ENCODE peak calls at places on chromosomes 3 and 15, in four cellular contexts. T is spleen, N is T-cell, H is fibroblast of the aortic adventitia. Q is an unnamed sample.

GRCh38 chr15:57190208-57190607 is 186.1 kb upstream of the CGNL1 start:
- DNase-seq in T (no peak), N (no peak), H (no peak), Q (no peak)

GRCh38 chr3:50324351-50325144 is 2.0 kb upstream of the HYAL2 start:
- DNase-seq in T (peak; percentile 90), N (peak; percentile 40), H (peak; percentile 64), Q (peak; percentile 87)

GRCh38 chr3:159785276-159785675 is 203.4 kb upstream of the IL12A start:
- DNase-seq in T (no peak), N (no peak), H (peak; percentile 59), Q (peak; percentile 64)

GRCh38 chr3:161508852-161509477 is 12.4 kb downstream of the OTOL1 start:
- DNase-seq in T (no peak), N (no peak), H (peak; percentile 0), Q (peak; percentile 18)

GRCh38 chr3:31002730-31003129 is 108.3 kb upstream of the GADL1 start:
- DNase-seq in T (no peak), N (no peak), H (no peak), Q (no peak)

GRCh38 chr15:40511472-40512133 is 40.8 kb downstream of the CHST14 start:
- DNase-seq in T (peak; percentile 89), N (no peak), H (peak; percentile 35), Q (peak; percentile 32)

GRCh38 chr3:10173095-10173925 is 8.6 kb downstream of the IRAK2 start:
- DNase-seq in T (no peak), N (no peak), H (no peak), Q (peak; percentile 59)

GRCh38 chr15:67897646-67898045 is 57.8 kb upstream of the RNU6-1 start:
- DNase-seq in T (no peak), N (no peak), H (no peak), Q (peak; percentile 33)

GRCh38 chr3:131704084-131704483 is 201.3 kb upstream of the MRPL3 start:
- DNase-seq in T (no peak), N (no peak), H (no peak), Q (no peak)

GRCh38 chr15:89767411-89767915 is 8.7 kb upstream of the MESP2 start:
- DNase-seq in T (peak; percentile 47), N (no peak), H (no peak), Q (no peak)

GRCh38 chr15:100111103-100112060 is 230.4 kb downstream of the ADAMTS17 start:
- DNase-seq in T (peak; percentile 73), N (no peak), H (peak; percentile 79), Q (peak; percentile 90)

GRCh38 chr15:40873625-40874561 is at the start of gene RHOV:
- DNase-seq in T (peak; percentile 86), N (peak; percentile 43), H (no peak), Q (peak; percentile 34)

GRCh38 chr15:74631935-74632560 is 16.4 kb downstream of the CLK3 start:
- DNase-seq in T (peak; percentile 90), N (peak; percentile 43), H (peak; percentile 52), Q (peak; percentile 73)

GRCh38 chr3:55434789-55435188 is 52.3 kb downstream of the WNT5A start:
- DNase-seq in T (no peak), N (no peak), H (peak; percentile 18), Q (peak; percentile 59)

GRCh38 chr15:99502182-99502581 is 63.6 kb upstream of the MEF2A start:
- DNase-seq in T (no peak), N (no peak), H (no peak), Q (no peak)

GRCh38 chr15:90400759-90401314 is 12.8 kb downstream of the IQGAP1 start:
- DNase-seq in T (no peak), N (peak; percentile 64), H (peak; percentile 95), Q (peak; percentile 97)

GRCh38 chr15:47792231-47792630 is 74.9 kb downstream of the SEMA6D start:
- DNase-seq in T (no peak), N (no peak), H (no peak), Q (no peak)

GRCh38 chr15:51367322-51367976 is 26.0 kb downstream of the GLDN start:
- DNase-seq in T (no peak), N (no peak), H (peak; percentile 91), Q (peak; percentile 13)

GRCh38 chr3:20396335-20396734 is 210.3 kb upstream of the SGO1 start:
- DNase-seq in T (no peak), N (no peak), H (no peak), Q (no peak)

GRCh38 chr15:32936283-32936918 is 218.6 kb downstream of the GREM1 start:
- DNase-seq in T (no peak), N (no peak), H (peak; percentile 92), Q (peak; percentile 86)

GRCh38 chr3:119368243-119368800 is 74.1 kb downstream of the ARHGAP31 start:
- DNase-seq in T (no peak), N (no peak), H (peak; percentile 11), Q (no peak)

GRCh38 chr15:101017935-101018849 is 99.0 kb downstream of the LRRK1 start:
- DNase-seq in T (no peak), N (no peak), H (peak; percentile 70), Q (peak; percentile 78)

GRCh38 chr15:70182858-70183695 is 85.4 kb upstream of the TLE3 start:
- DNase-seq in T (peak; percentile 16), N (no peak), H (no peak), Q (peak; percentile 52)

GRCh38 chr15:39621210-39621609 is 40.3 kb downstream of the THBS1 start:
- DNase-seq in T (no peak), N (no peak), H (no peak), Q (peak; percentile 85)

GRCh38 chr15:88627463-88627862 is 6.3 kb downstream of the AEN start:
- DNase-seq in T (peak; percentile 87), N (peak; percentile 75), H (no peak), Q (no peak)

GRCh38 chr15:66587749-66588148 is 22.0 kb upstream of the LCTL start:
- DNase-seq in T (no peak), N (no peak), H (no peak), Q (no peak)